ENCODE peak calls at places on chromosomes 12 and 14, in four cellular contexts. One of them, this sample, is unnamed.

GRCh38 chr12:106709068-106709511 is 65.4 kb upstream of the RIC8B start:
- DNase-seq in stromal cell of bone marrow: no peak
- DNase-seq in fibroblast of villous mesenchyme: no peak
- DNase-seq in stimulated activated CD8-positive, alpha-beta memory T cell treated with anti-CD3 and anti-CD28 coated beads, Interleukin-4, amount 100 ng/mL, for 1 hour: no peak
- DNase-seq in this sample: no peak

GRCh38 chr14:20618328-20618749 is 23.2 kb downstream of the OR6S1 start:
- DNase-seq in stromal cell of bone marrow: no peak
- DNase-seq in fibroblast of villous mesenchyme: no peak
- DNase-seq in stimulated activated CD8-positive, alpha-beta memory T cell treated with anti-CD3 and anti-CD28 coated beads, Interleukin-4, amount 100 ng/mL, for 1 hour: no peak
- DNase-seq in this sample: no peak

GRCh38 chr12:13851828-13852227 is 129.6 kb downstream of the GRIN2B start:
- DNase-seq in stromal cell of bone marrow: no peak
- DNase-seq in fibroblast of villous mesenchyme: no peak
- DNase-seq in stimulated activated CD8-positive, alpha-beta memory T cell treated with anti-CD3 and anti-CD28 coated beads, Interleukin-4, amount 100 ng/mL, for 1 hour: no peak
- DNase-seq in this sample: no peak

GRCh38 chr14:38505221-38506095 is 249.6 kb upstream of the CLEC14A start:
- DNase-seq in stromal cell of bone marrow: no peak
- DNase-seq in fibroblast of villous mesenchyme: peak; percentile 88
- DNase-seq in stimulated activated CD8-positive, alpha-beta memory T cell treated with anti-CD3 and anti-CD28 coated beads, Interleukin-4, amount 100 ng/mL, for 1 hour: no peak
- DNase-seq in this sample: no peak

GRCh38 chr12:96236221-96236822 is 42.1 kb downstream of the ELK3 start:
- DNase-seq in stromal cell of bone marrow: peak; percentile 75
- DNase-seq in fibroblast of villous mesenchyme: no peak
- DNase-seq in stimulated activated CD8-positive, alpha-beta memory T cell treated with anti-CD3 and anti-CD28 coated beads, Interleukin-4, amount 100 ng/mL, for 1 hour: no peak
- DNase-seq in this sample: no peak

GRCh38 chr12:51751657-51752056 is 96.9 kb downstream of the FIGNL2 start:
- DNase-seq in stromal cell of bone marrow: no peak
- DNase-seq in fibroblast of villous mesenchyme: no peak
- DNase-seq in stimulated activated CD8-positive, alpha-beta memory T cell treated with anti-CD3 and anti-CD28 coated beads, Interleukin-4, amount 100 ng/mL, for 1 hour: no peak
- DNase-seq in this sample: no peak

GRCh38 chr12:25518512-25518911 is 34.6 kb downstream of the LMNTD1 start:
- DNase-seq in stromal cell of bone marrow: no peak
- DNase-seq in fibroblast of villous mesenchyme: no peak
- DNase-seq in stimulated activated CD8-positive, alpha-beta memory T cell treated with anti-CD3 and anti-CD28 coated beads, Interleukin-4, amount 100 ng/mL, for 1 hour: no peak
- DNase-seq in this sample: peak; percentile 73

GRCh38 chr14:31968107-31968810 is 108.8 kb upstream of the ARHGAP5 start:
- DNase-seq in stromal cell of bone marrow: no peak
- DNase-seq in fibroblast of villous mesenchyme: peak; percentile 89
- DNase-seq in stimulated activated CD8-positive, alpha-beta memory T cell treated with anti-CD3 and anti-CD28 coated beads, Interleukin-4, amount 100 ng/mL, for 1 hour: no peak
- DNase-seq in this sample: no peak

GRCh38 chr14:24690492-24690891 is 56.5 kb upstream of the GZMB start:
- DNase-seq in stromal cell of bone marrow: no peak
- DNase-seq in fibroblast of villous mesenchyme: no peak
- DNase-seq in stimulated activated CD8-positive, alpha-beta memory T cell treated with anti-CD3 and anti-CD28 coated beads, Interleukin-4, amount 100 ng/mL, for 1 hour: no peak
- DNase-seq in this sample: no peak

GRCh38 chr14:98428483-98428994 is 843.5 kb downstream of the BCL11B start:
- DNase-seq in stromal cell of bone marrow: no peak
- DNase-seq in fibroblast of villous mesenchyme: no peak
- DNase-seq in stimulated activated CD8-positive, alpha-beta memory T cell treated with anti-CD3 and anti-CD28 coated beads, Interleukin-4, amount 100 ng/mL, for 1 hour: no peak
- DNase-seq in this sample: no peak

GRCh38 chr14:104048758-104049496 is 36.6 kb upstream of the ASPG start:
- DNase-seq in stromal cell of bone marrow: peak; percentile 21
- DNase-seq in fibroblast of villous mesenchyme: peak; percentile 17
- DNase-seq in stimulated activated CD8-positive, alpha-beta memory T cell treated with anti-CD3 and anti-CD28 coated beads, Interleukin-4, amount 100 ng/mL, for 1 hour: no peak
- DNase-seq in this sample: peak; percentile 5

GRCh38 chr14:70181276-70181675 is 7.5 kb downstream of the SLC8A3 start:
- DNase-seq in stromal cell of bone marrow: no peak
- DNase-seq in fibroblast of villous mesenchyme: no peak
- DNase-seq in stimulated activated CD8-positive, alpha-beta memory T cell treated with anti-CD3 and anti-CD28 coated beads, Interleukin-4, amount 100 ng/mL, for 1 hour: no peak
- DNase-seq in this sample: no peak

GRCh38 chr12:105142259-105142658 is 34.7 kb downstream of the WASHC4 start:
- DNase-seq in stromal cell of bone marrow: no peak
- DNase-seq in fibroblast of villous mesenchyme: no peak
- DNase-seq in stimulated activated CD8-positive, alpha-beta memory T cell treated with anti-CD3 and anti-CD28 coated beads, Interleukin-4, amount 100 ng/mL, for 1 hour: no peak
- DNase-seq in this sample: no peak

GRCh38 chr14:92688434-92689375 is 59.7 kb downstream of the LGMN start:
- DNase-seq in stromal cell of bone marrow: no peak
- DNase-seq in fibroblast of villous mesenchyme: no peak
- DNase-seq in stimulated activated CD8-positive, alpha-beta memory T cell treated with anti-CD3 and anti-CD28 coated beads, Interleukin-4, amount 100 ng/mL, for 1 hour: no peak
- DNase-seq in this sample: no peak

GRCh38 chr12:52600071-52600470 is 1.2 kb downstream of the KRT72 start:
- DNase-seq in stromal cell of bone marrow: no peak
- DNase-seq in fibroblast of villous mesenchyme: no peak
- DNase-seq in stimulated activated CD8-positive, alpha-beta memory T cell treated with anti-CD3 and anti-CD28 coated beads, Interleukin-4, amount 100 ng/mL, for 1 hour: no peak
- DNase-seq in this sample: no peak

GRCh38 chr14:88518592-88519512 is 36.0 kb downstream of the PTPN21 start:
- DNase-seq in stromal cell of bone marrow: peak; percentile 47
- DNase-seq in fibroblast of villous mesenchyme: peak; percentile 58
- DNase-seq in stimulated activated CD8-positive, alpha-beta memory T cell treated with anti-CD3 and anti-CD28 coated beads, Interleukin-4, amount 100 ng/mL, for 1 hour: no peak
- DNase-seq in this sample: peak; percentile 86